ENCODE peak calls at places on chromosome 19, in four cellular contexts. C is SK-N-SH, B is GM12878, G is K562. M is an unnamed sample.
A peak's percentile ranks its signal among the peaks of the same experiment; 100 is the strongest.

GRCh38 chr19:33298146-33298911 is 4.0 kb downstream of the CEBPA start:
- DNase-seq in C (peak; percentile 41), B (no peak), G (no peak), M (no peak)

GRCh38 chr19:995051-995827 is 5.0 kb upstream of the GRIN3B start:
- DNase-seq in C (no peak), B (no peak), G (no peak), M (no peak)

GRCh38 chr19:5170329-5170745 is 170.3 kb downstream of the PTPRS start:
- DNase-seq in C (peak; percentile 58), B (no peak), G (peak; percentile 54), M (peak; percentile 95)

GRCh38 chr19:3606690-3607289 is at the start of gene TBXA2R:
- DNase-seq in C (peak; percentile 96), B (no peak), G (peak; percentile 91), M (no peak)

GRCh38 chr19:13557756-13558398 is 51.6 kb upstream of the CACNA1A start:
- DNase-seq in C (no peak), B (no peak), G (no peak), M (peak; percentile 57)

GRCh38 chr19:1389033-1389940 is 5.6 kb downstream of the NDUFS7 start:
- DNase-seq in C (no peak), B (no peak), G (no peak), M (no peak)

GRCh38 chr19:46000497-46001246 is 5.4 kb downstream of the CCDC61 start:
- DNase-seq in C (peak; percentile 95), B (no peak), G (peak; percentile 88), M (peak; percentile 78)

GRCh38 chr19:46859637-46860124 is 1.1 kb upstream of the ARHGAP35 start:
- DNase-seq in C (peak; percentile 58), B (no peak), G (peak; percentile 65), M (no peak)

GRCh38 chr19:38233740-38234251 is 9.8 kb upstream of the DPF1 start:
- DNase-seq in C (peak; percentile 88), B (no peak), G (peak; percentile 86), M (peak; percentile 99)

GRCh38 chr19:13053761-13054604 is 48.7 kb downstream of the LYL1 start:
- DNase-seq in C (peak; percentile 73), B (no peak), G (no peak), M (no peak)

GRCh38 chr19:21256722-21257121 is 72.5 kb downstream of the ZNF708 start:
- DNase-seq in C (peak; percentile 20), B (no peak), G (peak; percentile 12), M (no peak)

GRCh38 chr19:54128441-54128725 is 9.2 kb upstream of the CNOT3 start:
- DNase-seq in C (no peak), B (no peak), G (no peak), M (no peak)

GRCh38 chr19:4052993-4053422 is 13.7 kb downstream of the ZBTB7A start:
- DNase-seq in C (no peak), B (no peak), G (no peak), M (no peak)

GRCh38 chr19:10353793-10354391 is 14.5 kb upstream of the ICAM3 start:
- DNase-seq in C (peak; percentile 77), B (no peak), G (peak; percentile 85), M (peak; percentile 99)

GRCh38 chr19:17680235-17680722 is 7.9 kb downstream of the UNC13A start:
- DNase-seq in C (no peak), B (peak; percentile 27), G (peak; percentile 87), M (no peak)

GRCh38 chr19:4233282-4233853 is 4.0 kb downstream of the EBI3 start:
- DNase-seq in C (peak; percentile 84), B (no peak), G (peak; percentile 65), M (no peak)

GRCh38 chr19:5762608-5763217 is 21.8 kb downstream of the PRR22 start:
- DNase-seq in C (no peak), B (no peak), G (no peak), M (no peak)

GRCh38 chr19:58513213-58513693 is 1.5 kb upstream of the SLC27A5 start:
- DNase-seq in C (no peak), B (no peak), G (no peak), M (no peak)

GRCh38 chr19:18063463-18063862 is 23.3 kb downstream of the IL12RB1 start:
- DNase-seq in C (peak; percentile 3), B (no peak), G (peak; percentile 35), M (no peak)

GRCh38 chr19:44718441-44719261 is 19.7 kb downstream of the CEACAM16 start:
- DNase-seq in C (no peak), B (no peak), G (no peak), M (no peak)

GRCh38 chr19:6705931-6706632 is 14.4 kb downstream of the C3 start:
- DNase-seq in C (no peak), B (no peak), G (no peak), M (no peak)

GRCh38 chr19:4049432-4049831 is 17.3 kb downstream of the ZBTB7A start:
- DNase-seq in C (no peak), B (no peak), G (no peak), M (no peak)

GRCh38 chr19:4534836-4535658 is at the start of gene PLIN5:
- DNase-seq in C (peak; percentile 98), B (peak; percentile 3), G (peak; percentile 99), M (peak; percentile 99)

GRCh38 chr19:961866-962620 is 22.1 kb upstream of the WDR18 start:
- DNase-seq in C (no peak), B (no peak), G (peak; percentile 96), M (no peak)

GRCh38 chr19:47713046-47714021 is at the start of gene EHD2:
- DNase-seq in C (peak; percentile 88), B (no peak), G (peak; percentile 90), M (peak; percentile 89)

GRCh38 chr19:54436031-54436523 is 12.9 kb upstream of the LENG8 start:
- DNase-seq in C (no peak), B (no peak), G (no peak), M (no peak)

GRCh38 chr19:35228177-35228930 is at the start of gene FAM187B:
- DNase-seq in C (no peak), B (no peak), G (no peak), M (no peak)

GRCh38 chr19:35223856-35224505 is 4.6 kb downstream of the FAM187B start:
- DNase-seq in C (no peak), B (no peak), G (no peak), M (no peak)

GRCh38 chr19:35224681-35225604 is 3.6 kb downstream of the FAM187B start:
- DNase-seq in C (no peak), B (no peak), G (peak; percentile 92), M (peak; percentile 72)

GRCh38 chr19:35226748-35227147 is 1.8 kb downstream of the FAM187B start:
- DNase-seq in C (no peak), B (no peak), G (no peak), M (no peak)

DNA sequence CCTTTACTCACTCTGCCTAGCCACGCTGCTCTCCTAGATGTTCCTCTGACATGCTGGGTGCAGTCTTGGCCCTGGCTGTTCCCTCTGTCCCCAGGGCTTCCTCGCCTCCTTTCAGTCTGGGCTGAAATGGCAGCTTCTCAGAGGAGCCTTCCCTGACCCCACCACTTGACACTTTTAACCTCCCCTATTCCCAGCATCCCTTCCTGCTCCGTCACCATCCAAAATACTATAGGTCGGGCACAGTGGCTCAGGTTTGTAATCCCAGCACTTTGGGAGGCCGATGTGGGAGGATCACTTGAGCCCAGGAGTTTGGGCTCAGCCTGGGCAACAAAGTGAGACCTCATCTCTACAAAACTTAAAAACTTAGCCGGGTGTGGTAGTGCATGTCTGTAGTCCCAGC is 2.6 kb downstream of the FAM187B start:
- DNase-seq in C (no peak), B (no peak), G (no peak), M (no peak)
- TF ChIP-seq NRF1 in C (no peak), B (no peak), G (no peak), M (no peak)

GRCh38 chr19:49020931-49021895 is 2.9 kb downstream of the CGB3 start:
- DNase-seq in C (peak; percentile 66), B (no peak), G (no peak), M (no peak)
- TF ChIP-seq NRF1 in C (no peak), B (no peak), G (no peak), M (no peak)

GRCh38 chr19:43656436-43656835 is 13.5 kb downstream of the PLAUR start:
- DNase-seq in C (no peak), B (no peak), G (no peak), M (no peak)

GRCh38 chr19:43648633-43649032 is 9.0 kb upstream of the CADM4 start:
- DNase-seq in C (no peak), B (no peak), G (no peak), M (no peak)

GRCh38 chr19:43652546-43652874 is 12.9 kb upstream of the CADM4 start:
- DNase-seq in C (no peak), B (no peak), G (no peak), M (no peak)

GRCh38 chr19:43649514-43649913 is 9.9 kb upstream of the CADM4 start:
- DNase-seq in C (no peak), B (no peak), G (no peak), M (no peak)

DNA sequence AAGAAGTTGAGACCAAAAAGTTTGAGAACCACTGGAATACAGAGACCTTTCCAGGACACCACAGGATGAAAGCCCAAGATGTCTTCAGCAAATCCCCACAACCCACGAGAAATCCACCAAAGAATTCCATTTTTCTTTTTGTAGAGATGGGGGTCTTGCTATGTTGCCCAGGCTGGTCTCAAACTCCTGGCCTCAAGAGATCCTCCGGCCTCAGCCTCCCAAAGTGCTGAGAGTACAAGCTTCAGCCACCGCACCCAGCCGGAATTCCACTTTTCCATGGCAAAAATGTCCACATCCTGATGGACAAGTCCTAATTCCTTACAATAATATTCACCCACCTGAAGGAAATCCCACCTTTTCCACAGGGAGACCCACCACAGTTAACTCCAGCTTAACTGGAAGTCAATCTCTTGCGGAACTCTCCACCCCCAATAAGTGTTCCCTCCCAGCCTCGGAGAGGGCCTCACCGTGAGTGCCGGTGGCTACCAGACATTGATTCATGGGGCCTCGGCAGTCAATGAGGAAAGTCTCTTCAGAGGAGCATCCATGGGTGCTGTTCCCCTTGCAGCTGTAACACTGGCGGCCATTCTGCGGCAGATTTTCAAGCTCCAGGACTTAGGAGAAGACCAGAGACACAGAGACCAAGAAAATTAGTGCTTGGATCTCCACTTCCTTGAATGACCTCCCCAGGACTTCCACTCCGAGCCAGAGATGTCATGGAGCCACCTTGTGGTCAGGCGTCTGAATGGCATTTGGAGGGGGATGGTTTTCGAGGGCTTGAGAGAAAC is 12.3 kb upstream of the CADM4 start:
- DNase-seq in C (peak; percentile 72), B (no peak), G (peak; percentile 81), M (peak; percentile 80)
- TF ChIP-seq NRF1 in C (no peak), B (no peak), G (no peak), M (no peak)

GRCh38 chr19:8444677-8445487 is at the start of gene HNRNPM:
- DNase-seq in C (peak; percentile 99), B (peak; percentile 91), G (peak; percentile 98), M (peak; percentile 87)

GRCh38 chr19:8446055-8446709 is 1.4 kb downstream of the HNRNPM start:
- DNase-seq in C (no peak), B (no peak), G (no peak), M (no peak)

GRCh38 chr19:8449830-8450229 is 5.1 kb downstream of the HNRNPM start:
- DNase-seq in C (no peak), B (no peak), G (no peak), M (no peak)

GRCh38 chr19:8441725-8442544 is 2.8 kb upstream of the HNRNPM start:
- DNase-seq in C (no peak), B (no peak), G (no peak), M (peak; percentile 62)

DNA sequence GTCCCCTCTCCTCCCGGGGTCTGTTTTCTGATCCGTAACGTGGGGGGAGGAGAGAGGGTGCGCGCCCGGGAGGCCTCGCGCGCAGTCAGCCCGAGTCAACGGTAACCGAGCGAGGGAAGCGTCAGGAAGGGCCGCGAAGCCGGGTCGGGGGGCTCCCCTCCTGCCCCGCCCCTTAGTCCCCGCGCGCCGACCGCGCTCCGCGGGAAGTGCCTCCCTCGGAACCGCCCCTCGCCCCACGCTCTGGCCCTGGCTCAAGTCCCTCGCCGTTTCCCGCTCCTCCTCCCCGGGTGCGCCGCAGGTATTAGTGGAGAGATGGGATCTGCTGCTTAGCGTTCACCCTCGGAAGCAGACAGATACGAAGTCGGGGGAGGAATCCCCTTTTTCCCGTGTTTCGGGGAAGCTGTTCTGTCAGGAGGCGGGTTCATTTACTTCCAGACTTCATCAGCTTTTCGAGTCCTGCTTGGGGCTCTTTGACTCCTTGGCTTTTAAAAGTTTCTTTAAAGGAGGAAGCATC is 770 bp downstream of the HNRNPM start:
- DNase-seq in C (peak; percentile 76), B (no peak), G (peak; percentile 55), M (no peak)
- TF ChIP-seq NRF1 in C (no peak), B (no peak), G (no peak), M (no peak)

M was measured in H1.